ENCODE peak calls at places on chromosomes 6 and 20, in ten cellular contexts. One of them, this sample, is unnamed. For H3K36me3, the result is how much of the 10 kb centered on the place peaks cover.

GRCh38 chr6:167676666-167677421 is 149.9 kb upstream of the AFDN start:
- DNase-seq in endothelial cell of umbilical vein: peak
- DNase-seq in cardiac muscle cell: peak
- DNase-seq in fibroblast of lung: no peak
- DNase-seq in BJ: no peak
- DNase-seq in left ventricle myocardium inferior: no peak
- DNase-seq in kidney epithelial cell: no peak
- DNase-seq in tibial artery: no peak
- DNase-seq in tibial nerve: no peak
- DNase-seq in stomach: no peak
- DNase-seq in this sample: no peak

GRCh38 chr20:63501818-63502670 is 3.2 kb upstream of the EEF1A2 start:
- DNase-seq in endothelial cell of umbilical vein: no peak
- DNase-seq in cardiac muscle cell: no peak
- DNase-seq in fibroblast of lung: no peak
- DNase-seq in BJ: no peak
- DNase-seq in left ventricle myocardium inferior: peak
- DNase-seq in kidney epithelial cell: no peak
- DNase-seq in tibial artery: no peak
- DNase-seq in tibial nerve: no peak
- DNase-seq in stomach: no peak
- DNase-seq in this sample: no peak

GRCh38 chr6:150992682-150993081 is 127.2 kb downstream of the MTHFD1L start:
- DNase-seq in endothelial cell of umbilical vein: no peak
- DNase-seq in cardiac muscle cell: no peak
- DNase-seq in fibroblast of lung: no peak
- DNase-seq in BJ: no peak
- DNase-seq in left ventricle myocardium inferior: no peak
- DNase-seq in kidney epithelial cell: no peak
- DNase-seq in tibial artery: no peak
- DNase-seq in tibial nerve: no peak
- DNase-seq in stomach: no peak
- DNase-seq in this sample: no peak

GRCh38 chr6:21479140-21479539 is 114.4 kb upstream of the SOX4 start:
- DNase-seq in endothelial cell of umbilical vein: peak
- DNase-seq in cardiac muscle cell: peak
- DNase-seq in fibroblast of lung: peak
- DNase-seq in BJ: no peak
- DNase-seq in left ventricle myocardium inferior: no peak
- DNase-seq in kidney epithelial cell: no peak
- DNase-seq in tibial artery: no peak
- DNase-seq in tibial nerve: no peak
- DNase-seq in stomach: no peak
- DNase-seq in this sample: no peak

GRCh38 chr6:134111062-134111677 is 58.7 kb upstream of the SLC2A12 start:
- DNase-seq in endothelial cell of umbilical vein: peak
- DNase-seq in cardiac muscle cell: peak
- DNase-seq in fibroblast of lung: peak
- DNase-seq in BJ: no peak
- DNase-seq in left ventricle myocardium inferior: no peak
- DNase-seq in kidney epithelial cell: no peak
- DNase-seq in tibial artery: no peak
- DNase-seq in tibial nerve: no peak
- DNase-seq in stomach: no peak
- DNase-seq in this sample: no peak

GRCh38 chr20:10591956-10592521 is 81.8 kb downstream of the JAG1 start:
- DNase-seq in endothelial cell of umbilical vein: peak
- DNase-seq in cardiac muscle cell: no peak
- DNase-seq in fibroblast of lung: peak
- DNase-seq in BJ: no peak
- DNase-seq in left ventricle myocardium inferior: no peak
- DNase-seq in kidney epithelial cell: no peak
- DNase-seq in tibial artery: no peak
- DNase-seq in tibial nerve: no peak
- DNase-seq in stomach: no peak
- DNase-seq in this sample: no peak

GRCh38 chr6:169960003-169960344 is 208.6 kb downstream of the ERMARD start:
- DNase-seq in endothelial cell of umbilical vein: no peak
- DNase-seq in cardiac muscle cell: no peak
- DNase-seq in fibroblast of lung: no peak
- DNase-seq in BJ: no peak
- DNase-seq in left ventricle myocardium inferior: no peak
- DNase-seq in kidney epithelial cell: no peak
- DNase-seq in tibial artery: no peak
- DNase-seq in tibial nerve: no peak
- DNase-seq in stomach: no peak
- DNase-seq in this sample: peak

GRCh38 chr6:165049362-165049761 is 260.0 kb downstream of the C6orf118 start:
- DNase-seq in endothelial cell of umbilical vein: no peak
- DNase-seq in cardiac muscle cell: peak
- DNase-seq in fibroblast of lung: peak
- DNase-seq in BJ: no peak
- DNase-seq in left ventricle myocardium inferior: no peak
- DNase-seq in kidney epithelial cell: no peak
- DNase-seq in tibial artery: no peak
- DNase-seq in tibial nerve: peak
- DNase-seq in stomach: no peak
- DNase-seq in this sample: no peak

GRCh38 chr6:5175195-5175594 is 85.6 kb downstream of the LYRM4 start:
- DNase-seq in endothelial cell of umbilical vein: no peak
- DNase-seq in cardiac muscle cell: no peak
- DNase-seq in fibroblast of lung: no peak
- DNase-seq in BJ: no peak
- DNase-seq in left ventricle myocardium inferior: no peak
- DNase-seq in kidney epithelial cell: no peak
- DNase-seq in tibial artery: no peak
- DNase-seq in tibial nerve: no peak
- DNase-seq in stomach: no peak
- DNase-seq in this sample: no peak

GRCh38 chr6:17703256-17703694 is 3.5 kb downstream of the NUP153 start:
- DNase-seq in endothelial cell of umbilical vein: peak
- DNase-seq in cardiac muscle cell: peak
- DNase-seq in fibroblast of lung: peak
- DNase-seq in BJ: no peak
- DNase-seq in left ventricle myocardium inferior: no peak
- DNase-seq in kidney epithelial cell: no peak
- DNase-seq in tibial artery: peak
- DNase-seq in tibial nerve: no peak
- DNase-seq in stomach: no peak
- DNase-seq in this sample: no peak
- H3K4me3 ChIP-seq in endothelial cell of umbilical vein: peak
- H3K4me3 ChIP-seq in cardiac muscle cell: no peak
- H3K4me3 ChIP-seq in fibroblast of lung: no peak
- H3K4me3 ChIP-seq in BJ: no peak
- H3K4me3 ChIP-seq in left ventricle myocardium inferior: peak
- H3K4me3 ChIP-seq in kidney epithelial cell: no peak
- H3K4me3 ChIP-seq in tibial artery: no peak
- H3K4me3 ChIP-seq in tibial nerve: no peak
- H3K4me3 ChIP-seq in stomach: no peak
- H3K4me3 ChIP-seq in this sample: no peak

DNA sequence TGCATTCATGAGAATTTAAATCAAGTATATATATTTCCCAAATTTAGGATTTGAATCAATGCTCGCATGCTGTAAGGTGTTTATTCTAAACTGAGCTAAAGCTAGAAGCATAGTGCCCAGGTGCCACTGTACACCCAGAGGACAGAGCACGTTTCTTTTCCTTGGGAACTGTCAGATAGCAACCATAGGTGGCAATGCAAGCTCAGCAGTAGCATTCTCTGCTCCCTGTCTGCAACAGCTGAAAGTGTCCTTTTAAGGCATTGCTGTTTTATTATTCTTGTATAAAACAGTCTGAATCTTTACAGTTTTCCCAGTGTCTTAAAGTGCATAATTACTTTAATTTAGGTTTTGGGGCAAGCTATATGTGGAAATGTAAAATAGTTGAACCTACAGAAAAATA is 443.4 kb upstream of the MMS22L start:
- DNase-seq in endothelial cell of umbilical vein: no peak
- DNase-seq in cardiac muscle cell: no peak
- DNase-seq in fibroblast of lung: peak
- DNase-seq in BJ: no peak
- DNase-seq in left ventricle myocardium inferior: no peak
- DNase-seq in kidney epithelial cell: no peak
- DNase-seq in tibial artery: no peak
- DNase-seq in tibial nerve: no peak
- DNase-seq in stomach: no peak
- DNase-seq in this sample: no peak
- TF ChIP-seq CTCF in endothelial cell of umbilical vein: no peak
- TF ChIP-seq CTCF in cardiac muscle cell: no peak
- TF ChIP-seq CTCF in fibroblast of lung: no peak
- TF ChIP-seq CTCF in BJ: no peak
- TF ChIP-seq CTCF in left ventricle myocardium inferior: no peak
- TF ChIP-seq CTCF in kidney epithelial cell: peak
- TF ChIP-seq CTCF in tibial artery: no peak
- TF ChIP-seq CTCF in tibial nerve: no peak
- TF ChIP-seq CTCF in stomach: no peak
- TF ChIP-seq CTCF in this sample: no peak

GRCh38 chr6:26468829-26469228 is 11.1 kb downstream of the BTN2A1 start:
- DNase-seq in endothelial cell of umbilical vein: no peak
- DNase-seq in cardiac muscle cell: no peak
- DNase-seq in fibroblast of lung: no peak
- DNase-seq in BJ: no peak
- DNase-seq in left ventricle myocardium inferior: no peak
- DNase-seq in kidney epithelial cell: no peak
- DNase-seq in tibial artery: no peak
- DNase-seq in tibial nerve: no peak
- DNase-seq in stomach: no peak
- DNase-seq in this sample: no peak
- H3K36me3 ChIP-seq in endothelial cell of umbilical vein: under half
- H3K36me3 ChIP-seq in cardiac muscle cell: under half
- H3K36me3 ChIP-seq in fibroblast of lung: under half
- H3K36me3 ChIP-seq in BJ: under half
- H3K36me3 ChIP-seq in left ventricle myocardium inferior: half or more
- H3K36me3 ChIP-seq in kidney epithelial cell: under half
- H3K36me3 ChIP-seq in tibial artery: half or more
- H3K36me3 ChIP-seq in tibial nerve: half or more
- H3K36me3 ChIP-seq in stomach: half or more
- H3K36me3 ChIP-seq in this sample: under half

DNA sequence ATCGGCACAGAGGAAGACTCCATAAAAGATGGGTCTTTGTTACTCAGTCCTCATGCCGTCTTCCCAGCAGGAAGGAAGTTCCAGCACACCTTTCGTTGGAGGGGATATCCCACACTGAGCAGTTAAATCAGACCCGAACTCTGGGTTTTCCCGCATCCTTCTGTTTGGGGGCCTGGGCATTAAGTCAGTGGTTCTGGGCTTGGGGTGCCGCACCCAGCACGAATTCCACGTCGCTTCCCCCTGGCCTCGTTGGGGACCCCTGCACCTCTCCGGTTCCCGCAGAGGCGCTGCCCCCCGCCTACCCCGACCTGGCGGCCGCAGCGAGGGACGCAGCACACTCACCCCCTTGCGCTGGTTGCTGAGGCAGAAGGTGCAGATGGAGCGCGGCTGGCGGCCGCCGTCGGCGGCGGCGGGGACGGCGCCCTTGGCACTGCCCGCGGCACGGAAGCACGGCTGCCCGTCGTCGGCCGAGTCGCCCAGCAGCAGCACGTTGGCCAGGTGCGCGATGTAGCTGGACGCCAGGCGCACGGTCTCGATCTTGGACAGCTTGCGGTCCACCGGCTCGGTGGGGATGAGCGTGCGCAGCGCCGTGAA is 641 bp downstream of the TCF15 start:
- DNase-seq in endothelial cell of umbilical vein: no peak
- DNase-seq in cardiac muscle cell: no peak
- DNase-seq in fibroblast of lung: no peak
- DNase-seq in BJ: no peak
- DNase-seq in left ventricle myocardium inferior: no peak
- DNase-seq in kidney epithelial cell: no peak
- DNase-seq in tibial artery: no peak
- DNase-seq in tibial nerve: no peak
- DNase-seq in stomach: no peak
- DNase-seq in this sample: no peak
- H3K4me3 ChIP-seq in endothelial cell of umbilical vein: no peak
- H3K4me3 ChIP-seq in cardiac muscle cell: peak
- H3K4me3 ChIP-seq in fibroblast of lung: no peak
- H3K4me3 ChIP-seq in BJ: no peak
- H3K4me3 ChIP-seq in left ventricle myocardium inferior: peak
- H3K4me3 ChIP-seq in kidney epithelial cell: no peak
- H3K4me3 ChIP-seq in tibial artery: peak
- H3K4me3 ChIP-seq in tibial nerve: peak
- H3K4me3 ChIP-seq in stomach: peak
- H3K4me3 ChIP-seq in this sample: peak

GRCh38 chr6:138517635-138518034 is 18.3 kb upstream of the NHSL1 start:
- DNase-seq in endothelial cell of umbilical vein: peak
- DNase-seq in cardiac muscle cell: peak
- DNase-seq in fibroblast of lung: peak
- DNase-seq in BJ: no peak
- DNase-seq in left ventricle myocardium inferior: no peak
- DNase-seq in kidney epithelial cell: no peak
- DNase-seq in tibial artery: no peak
- DNase-seq in tibial nerve: no peak
- DNase-seq in stomach: peak
- DNase-seq in this sample: no peak
- TF ChIP-seq CTCF in endothelial cell of umbilical vein: peak
- TF ChIP-seq CTCF in cardiac muscle cell: peak
- TF ChIP-seq CTCF in fibroblast of lung: peak
- TF ChIP-seq CTCF in BJ: peak
- TF ChIP-seq CTCF in left ventricle myocardium inferior: peak
- TF ChIP-seq CTCF in kidney epithelial cell: peak
- TF ChIP-seq CTCF in tibial artery: peak
- TF ChIP-seq CTCF in tibial nerve: peak
- TF ChIP-seq CTCF in stomach: peak
- TF ChIP-seq CTCF in this sample: no peak

This sample was measured in ascending aorta.